ENCODE peak calls at places on chromosomes 2 and 18, in eight cellular contexts. O, Y, W, A, I, R, H and S are unnamed samples.

GRCh38 chr2:25373269-25373981 is 31.7 kb upstream of the DNMT3A start:
- DNase-seq in Y (no peak), I (peak; percentile 68), A (peak; percentile 92), W (peak; percentile 42), H (no peak), O (peak; percentile 12), R (peak; percentile 13), S (no peak)

GRCh38 chr18:68837665-68838390 is 39.9 kb downstream of the CCDC102B start:
- DNase-seq in A (no peak), H (no peak), I (no peak), W (no peak), R (no peak), Y (no peak), O (no peak), S (no peak)

GRCh38 chr18:43092539-43092938 is 22.9 kb downstream of the RIT2 start:
- DNase-seq in A (no peak), H (no peak), W (no peak), I (no peak), O (no peak), R (no peak), Y (no peak), S (no peak)

GRCh38 chr2:166628478-166629136 is 134.6 kb upstream of the SCN7A start:
- DNase-seq in A (no peak), R (no peak), W (peak; percentile 29), I (no peak), O (no peak), Y (peak; percentile 43), H (no peak), S (no peak)

GRCh38 chr2:767440-767839 is 90.2 kb upstream of the TMEM18 start:
- DNase-seq in O (no peak), I (no peak), H (no peak), R (no peak), Y (no peak), A (no peak), W (no peak), S (peak; percentile 35)

GRCh38 chr2:232876071-232876977 is 6.3 kb downstream of the SNORC start:
- DNase-seq in O (peak; percentile 62), W (no peak), H (no peak), I (no peak), R (peak; percentile 14), Y (no peak), A (no peak), S (no peak)

GRCh38 chr18:72458256-72458655 is 85.9 kb downstream of the CBLN2 start:
- DNase-seq in W (no peak), I (no peak), R (no peak), H (no peak), A (no peak), O (no peak), Y (no peak), S (no peak)

GRCh38 chr2:5590836-5591235 is 101.3 kb upstream of the SOX11 start:
- DNase-seq in A (no peak), Y (no peak), W (no peak), R (no peak), O (no peak), I (no peak), H (no peak), S (no peak)

GRCh38 chr2:4690913-4691312 is 987.5 kb downstream of the DCDC2C start:
- DNase-seq in R (no peak), A (no peak), Y (no peak), O (no peak), W (no peak), H (no peak), I (no peak), S (no peak)

GRCh38 chr2:29281585-29281984 is 166.4 kb downstream of the CLIP4 start:
- DNase-seq in Y (no peak), O (no peak), A (peak; percentile 55), W (peak; percentile 23), R (peak; percentile 60), H (no peak), I (no peak), S (no peak)

GRCh38 chr2:137838255-137839092 is 125.8 kb upstream of the HNMT start:
- DNase-seq in A (no peak), H (no peak), O (no peak), R (peak; percentile 29), Y (no peak), W (peak; percentile 55), I (no peak), S (peak; percentile 22)

GRCh38 chr2:196544906-196545433 is 94.5 kb upstream of the CCDC150 start:
- DNase-seq in O (no peak), W (no peak), H (no peak), R (no peak), I (no peak), A (no peak), Y (no peak), S (no peak)

GRCh38 chr2:47226124-47227040 is 71.3 kb upstream of the STPG4 start:
- DNase-seq in W (no peak), H (no peak), Y (no peak), I (no peak), A (no peak), R (no peak), O (no peak), S (no peak)

GRCh38 chr2:24163186-24163585 is 11.7 kb upstream of the FAM228A start:
- DNase-seq in A (no peak), I (no peak), H (no peak), R (no peak), W (no peak), Y (no peak), O (no peak), S (no peak)

GRCh38 chr18:23213200-23213599 is 77.9 kb downstream of the CABLES1 start:
- DNase-seq in O (no peak), Y (no peak), A (no peak), H (no peak), W (no peak), R (no peak), I (no peak), S (no peak)

GRCh38 chr2:118295592-118296390 is 207.5 kb downstream of the INSIG2 start:
- DNase-seq in O (no peak), H (no peak), R (no peak), A (no peak), I (no peak), Y (no peak), W (no peak), S (no peak)

GRCh38 chr2:46548521-46549144 is 69.3 kb downstream of the TMEM247 start:
- DNase-seq in I (no peak), W (no peak), O (no peak), A (no peak), H (no peak), R (no peak), Y (no peak), S (no peak)

GRCh38 chr2:84970266-84970955 is 550 bp upstream of the KCMF1 start:
- DNase-seq in W (peak; percentile 32), A (peak; percentile 67), O (peak; percentile 57), H (peak; percentile 64), Y (peak; percentile 66), I (peak; percentile 85), R (peak; percentile 61), S (no peak)

GRCh38 chr18:2417861-2418610 is 153.3 kb downstream of the METTL4 start:
- DNase-seq in A (no peak), Y (no peak), W (peak; percentile 77), H (no peak), R (peak; percentile 70), O (no peak), I (no peak), S (no peak)

GRCh38 chr18:79958981-79959380 is 5.5 kb upstream of the HSBP1L1 start:
- DNase-seq in R (no peak), I (peak; percentile 11), H (no peak), W (no peak), A (no peak), Y (no peak), O (no peak), S (no peak)

GRCh38 chr2:204705243-204705971 is 160.1 kb downstream of the PARD3B start:
- DNase-seq in I (no peak), R (peak; percentile 49), H (no peak), W (peak; percentile 65), O (no peak), Y (no peak), A (no peak), S (no peak)

GRCh38 chr2:26785431-26786206 is at the start of gene CENPA:
- DNase-seq in I (peak; percentile 98), W (peak; percentile 99), R (peak; percentile 100), A (peak; percentile 98), Y (peak; percentile 99), H (peak; percentile 97), O (peak; percentile 99), S (peak; percentile 99)
- H3K4me3 ChIP-seq in I (peak within 1 kb of the TSS; percentile 90), W (peak within 1 kb of the TSS; percentile 44), R (peak within 1 kb of the TSS; percentile 72), A (peak within 1 kb of the TSS; percentile 57), Y (peak within 1 kb of the TSS; percentile 75), H (peak within 1 kb of the TSS; percentile 85), O (peak within 1 kb of the TSS; percentile 63), S (peak within 1 kb of the TSS; percentile 86)

DNA sequence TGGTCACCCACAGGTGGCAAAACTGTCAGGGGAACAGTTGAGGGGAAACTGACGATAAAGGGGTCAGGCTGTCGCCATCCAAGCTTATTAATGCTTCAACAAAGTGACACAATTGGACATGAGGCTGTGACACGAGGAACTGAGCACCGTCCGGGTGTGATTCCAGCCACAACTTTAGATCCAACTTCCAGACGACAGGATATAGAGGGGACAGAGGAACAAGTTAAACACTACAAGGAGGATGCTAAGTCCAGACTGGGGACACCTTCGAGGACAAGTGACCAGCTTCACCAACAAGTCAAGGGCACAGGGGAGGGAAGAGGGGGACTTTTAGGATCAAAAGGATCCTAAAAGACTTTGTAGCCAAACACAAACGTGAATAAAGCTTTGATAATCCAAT is 23.8 kb downstream of the BOK start:
- DNase-seq in I (peak; percentile 10), Y (no peak), R (no peak), O (no peak), A (no peak), W (no peak), H (no peak), S (no peak)
- H3K36me3 ChIP-seq in I (peaks cover 36% of the 10 kb centered on the region), Y (no peaks in the 10 kb centered on the region), R (peaks cover 5% of the 10 kb centered on the region), O (peaks cover 42% of the 10 kb centered on the region), A (no peaks in the 10 kb centered on the region), W (peaks cover 8% of the 10 kb centered on the region), H (peaks cover 63% of the 10 kb centered on the region), S (peaks cover 50% of the 10 kb centered on the region)

GRCh38 chr2:54012538-54013141 is 41.8 kb upstream of the PSME4 start:
- DNase-seq in R (no peak), A (no peak), I (no peak), W (no peak), O (no peak), H (no peak), Y (no peak), S (no peak)
- H3K4me3 ChIP-seq in R (no peak overlapping the region), A (no peak overlapping the region), I (no peak overlapping the region), W (no peak overlapping the region), O (no peak overlapping the region), H (no peak overlapping the region), Y (no peak overlapping the region), S (no peak overlapping the region)

DNA sequence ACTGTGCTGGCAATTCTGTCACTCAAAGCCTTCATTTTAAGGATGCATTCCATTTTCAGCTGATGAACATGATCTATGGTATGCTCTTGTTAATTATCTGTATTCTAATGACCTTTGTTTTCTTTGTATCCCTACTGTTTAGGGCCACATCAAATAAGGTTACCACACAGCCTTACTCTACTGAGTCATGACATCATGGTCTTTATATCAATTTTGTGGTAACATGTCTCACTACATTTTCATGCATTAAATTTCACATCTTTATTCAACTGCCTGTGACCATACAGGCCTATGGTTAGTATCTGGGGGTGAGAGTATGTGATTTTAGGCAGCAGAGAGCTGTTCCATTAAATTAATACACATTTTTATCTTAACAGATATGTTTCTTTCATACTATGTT is 18.1 kb downstream of the LRPPRC start:
- DNase-seq in W (no peak), O (no peak), A (no peak), Y (no peak), I (no peak), R (no peak), H (no peak), S (no peak)
- H3K36me3 ChIP-seq in W (peaks cover 10% of the 10 kb centered on the region), O (peaks cover 90% of the 10 kb centered on the region), A (peaks cover 19% of the 10 kb centered on the region), Y (no peaks in the 10 kb centered on the region), I (peaks cover 94% of the 10 kb centered on the region), R (peaks cover 71% of the 10 kb centered on the region), H (peaks cover 92% of the 10 kb centered on the region), S (peaks cover 97% of the 10 kb centered on the region)